ENCODE peak calls at places on chromosomes 1 and 21, in ten cellular contexts. One of them, this sample, is unnamed.

GRCh38 chr1:174999926-175000696 is at the start of gene CACYBP:
- DNase-seq in left ventricle myocardium inferior: no peak
- DNase-seq in CMK: no peak
- DNase-seq in DMS53: peak; percentile 72
- DNase-seq in breast epithelium: peak; percentile 33
- DNase-seq in neural progenitor cell: no peak
- DNase-seq in EL: no peak
- DNase-seq in glutamatergic neuron: peak; percentile 60
- DNase-seq in HT-29: peak; percentile 41
- DNase-seq in caudate nucleus: no peak
- DNase-seq in this sample: no peak

GRCh38 chr1:214187152-214187900 is 93.6 kb upstream of the SMYD2 start:
- DNase-seq in left ventricle myocardium inferior: no peak
- DNase-seq in CMK: no peak
- DNase-seq in DMS53: peak; percentile 38
- DNase-seq in breast epithelium: no peak
- DNase-seq in neural progenitor cell: peak; percentile 62
- DNase-seq in EL: no peak
- DNase-seq in glutamatergic neuron: peak; percentile 47
- DNase-seq in HT-29: no peak
- DNase-seq in caudate nucleus: no peak
- DNase-seq in this sample: peak; percentile 45

GRCh38 chr1:40625476-40626382 is 39.8 kb downstream of the RIMS3 start:
- DNase-seq in left ventricle myocardium inferior: no peak
- DNase-seq in CMK: no peak
- DNase-seq in DMS53: no peak
- DNase-seq in breast epithelium: no peak
- DNase-seq in neural progenitor cell: no peak
- DNase-seq in EL: peak; percentile 24
- DNase-seq in glutamatergic neuron: no peak
- DNase-seq in HT-29: no peak
- DNase-seq in caudate nucleus: no peak
- DNase-seq in this sample: no peak

GRCh38 chr1:31640964-31641363 is 3.7 kb downstream of the PEF1 start:
- DNase-seq in left ventricle myocardium inferior: no peak
- DNase-seq in CMK: no peak
- DNase-seq in DMS53: no peak
- DNase-seq in breast epithelium: no peak
- DNase-seq in neural progenitor cell: no peak
- DNase-seq in EL: no peak
- DNase-seq in glutamatergic neuron: no peak
- DNase-seq in HT-29: no peak
- DNase-seq in caudate nucleus: no peak
- DNase-seq in this sample: no peak

GRCh38 chr1:198892065-198892464 is 253.2 kb downstream of the PTPRC start:
- DNase-seq in left ventricle myocardium inferior: no peak
- DNase-seq in CMK: no peak
- DNase-seq in DMS53: peak; percentile 70
- DNase-seq in breast epithelium: no peak
- DNase-seq in neural progenitor cell: no peak
- DNase-seq in EL: peak; percentile 65
- DNase-seq in glutamatergic neuron: no peak
- DNase-seq in HT-29: no peak
- DNase-seq in caudate nucleus: no peak
- DNase-seq in this sample: no peak

GRCh38 chr1:1597275-1597930 is 2.5 kb downstream of the FNDC10 start:
- DNase-seq in left ventricle myocardium inferior: no peak
- DNase-seq in CMK: no peak
- DNase-seq in DMS53: peak; percentile 81
- DNase-seq in breast epithelium: no peak
- DNase-seq in neural progenitor cell: peak; percentile 52
- DNase-seq in EL: no peak
- DNase-seq in glutamatergic neuron: no peak
- DNase-seq in HT-29: peak; percentile 41
- DNase-seq in caudate nucleus: no peak
- DNase-seq in this sample: peak; percentile 77

GRCh38 chr1:243974451-243975292 is 76.4 kb upstream of the ZBTB18 start:
- DNase-seq in left ventricle myocardium inferior: no peak
- DNase-seq in CMK: no peak
- DNase-seq in DMS53: no peak
- DNase-seq in breast epithelium: no peak
- DNase-seq in neural progenitor cell: peak; percentile 52
- DNase-seq in EL: peak; percentile 13
- DNase-seq in glutamatergic neuron: peak; percentile 82
- DNase-seq in HT-29: no peak
- DNase-seq in caudate nucleus: no peak
- DNase-seq in this sample: no peak

GRCh38 chr1:201145132-201145531 is 9.1 kb downstream of the TMEM9 start:
- DNase-seq in left ventricle myocardium inferior: no peak
- DNase-seq in CMK: no peak
- DNase-seq in DMS53: no peak
- DNase-seq in breast epithelium: no peak
- DNase-seq in neural progenitor cell: no peak
- DNase-seq in EL: no peak
- DNase-seq in glutamatergic neuron: no peak
- DNase-seq in HT-29: no peak
- DNase-seq in caudate nucleus: no peak
- DNase-seq in this sample: no peak

GRCh38 chr1:204782118-204782700 is 88.5 kb upstream of the NFASC start:
- DNase-seq in left ventricle myocardium inferior: no peak
- DNase-seq in CMK: no peak
- DNase-seq in DMS53: no peak
- DNase-seq in breast epithelium: no peak
- DNase-seq in neural progenitor cell: no peak
- DNase-seq in EL: peak; percentile 82
- DNase-seq in glutamatergic neuron: no peak
- DNase-seq in HT-29: no peak
- DNase-seq in caudate nucleus: no peak
- DNase-seq in this sample: no peak

GRCh38 chr1:54017979-54018378 is at the start of gene LDLRAD1:
- DNase-seq in left ventricle myocardium inferior: no peak
- DNase-seq in CMK: no peak
- DNase-seq in DMS53: peak; percentile 98
- DNase-seq in breast epithelium: no peak
- DNase-seq in neural progenitor cell: no peak
- DNase-seq in EL: no peak
- DNase-seq in glutamatergic neuron: no peak
- DNase-seq in HT-29: peak; percentile 12
- DNase-seq in caudate nucleus: no peak
- DNase-seq in this sample: peak; percentile 51

GRCh38 chr21:35303085-35303484 is 254.0 kb upstream of the RUNX1 start:
- DNase-seq in left ventricle myocardium inferior: no peak
- DNase-seq in CMK: no peak
- DNase-seq in DMS53: peak; percentile 48
- DNase-seq in breast epithelium: no peak
- DNase-seq in neural progenitor cell: no peak
- DNase-seq in EL: peak; percentile 96
- DNase-seq in glutamatergic neuron: no peak
- DNase-seq in HT-29: no peak
- DNase-seq in caudate nucleus: no peak
- DNase-seq in this sample: no peak

GRCh38 chr1:118907466-118907865 is 80.7 kb downstream of the TBX15 start:
- DNase-seq in left ventricle myocardium inferior: no peak
- DNase-seq in CMK: no peak
- DNase-seq in DMS53: no peak
- DNase-seq in breast epithelium: no peak
- DNase-seq in neural progenitor cell: no peak
- DNase-seq in EL: no peak
- DNase-seq in glutamatergic neuron: no peak
- DNase-seq in HT-29: no peak
- DNase-seq in caudate nucleus: no peak
- DNase-seq in this sample: no peak

GRCh38 chr1:188782220-188782841 is 1695.3 kb downstream of the BRINP3 start:
- DNase-seq in left ventricle myocardium inferior: no peak
- DNase-seq in CMK: peak; percentile 29
- DNase-seq in DMS53: peak; percentile 91
- DNase-seq in breast epithelium: no peak
- DNase-seq in neural progenitor cell: peak; percentile 83
- DNase-seq in EL: peak; percentile 13
- DNase-seq in glutamatergic neuron: peak; percentile 19
- DNase-seq in HT-29: peak; percentile 67
- DNase-seq in caudate nucleus: no peak
- DNase-seq in this sample: peak; percentile 61

GRCh38 chr1:89525169-89525855 is 683 bp downstream of the LRRC8B start:
- DNase-seq in left ventricle myocardium inferior: peak; percentile 26
- DNase-seq in CMK: no peak
- DNase-seq in DMS53: peak; percentile 73
- DNase-seq in breast epithelium: peak; percentile 23
- DNase-seq in neural progenitor cell: peak; percentile 54
- DNase-seq in EL: no peak
- DNase-seq in glutamatergic neuron: peak; percentile 39
- DNase-seq in HT-29: peak; percentile 71
- DNase-seq in caudate nucleus: peak; percentile 43
- DNase-seq in this sample: no peak

GRCh38 chr1:95652423-95652958 is 418.5 kb downstream of the RWDD3 start:
- DNase-seq in left ventricle myocardium inferior: no peak
- DNase-seq in CMK: no peak
- DNase-seq in DMS53: no peak
- DNase-seq in breast epithelium: no peak
- DNase-seq in neural progenitor cell: no peak
- DNase-seq in EL: no peak
- DNase-seq in glutamatergic neuron: no peak
- DNase-seq in HT-29: no peak
- DNase-seq in caudate nucleus: no peak
- DNase-seq in this sample: no peak

GRCh38 chr1:166925791-166926483 is 49.4 kb downstream of the ILDR2 start:
- DNase-seq in left ventricle myocardium inferior: no peak
- DNase-seq in CMK: no peak
- DNase-seq in DMS53: no peak
- DNase-seq in breast epithelium: no peak
- DNase-seq in neural progenitor cell: peak; percentile 46
- DNase-seq in EL: peak; percentile 83
- DNase-seq in glutamatergic neuron: no peak
- DNase-seq in HT-29: no peak
- DNase-seq in caudate nucleus: no peak
- DNase-seq in this sample: no peak

GRCh38 chr21:46117586-46118304 is 19.8 kb downstream of the COL6A2 start:
- DNase-seq in left ventricle myocardium inferior: peak; percentile 9
- DNase-seq in CMK: no peak
- DNase-seq in DMS53: no peak
- DNase-seq in breast epithelium: no peak
- DNase-seq in neural progenitor cell: no peak
- DNase-seq in EL: no peak
- DNase-seq in glutamatergic neuron: peak; percentile 19
- DNase-seq in HT-29: no peak
- DNase-seq in caudate nucleus: no peak
- DNase-seq in this sample: peak; percentile 14

GRCh38 chr1:235023197-235024044 is 105.2 kb downstream of the TOMM20 start:
- DNase-seq in left ventricle myocardium inferior: no peak
- DNase-seq in CMK: no peak
- DNase-seq in DMS53: no peak
- DNase-seq in breast epithelium: no peak
- DNase-seq in neural progenitor cell: no peak
- DNase-seq in EL: no peak
- DNase-seq in glutamatergic neuron: no peak
- DNase-seq in HT-29: no peak
- DNase-seq in caudate nucleus: no peak
- DNase-seq in this sample: no peak

GRCh38 chr21:45634511-45635183 is 8.9 kb upstream of the PCBP3 start:
- DNase-seq in left ventricle myocardium inferior: no peak
- DNase-seq in CMK: no peak
- DNase-seq in DMS53: no peak
- DNase-seq in breast epithelium: no peak
- DNase-seq in neural progenitor cell: no peak
- DNase-seq in EL: no peak
- DNase-seq in glutamatergic neuron: no peak
- DNase-seq in HT-29: no peak
- DNase-seq in caudate nucleus: no peak
- DNase-seq in this sample: no peak

GRCh38 chr1:67590329-67590728 is 94.7 kb upstream of the GADD45A start:
- DNase-seq in left ventricle myocardium inferior: no peak
- DNase-seq in CMK: no peak
- DNase-seq in DMS53: no peak
- DNase-seq in breast epithelium: no peak
- DNase-seq in neural progenitor cell: no peak
- DNase-seq in EL: no peak
- DNase-seq in glutamatergic neuron: no peak
- DNase-seq in HT-29: no peak
- DNase-seq in caudate nucleus: no peak
- DNase-seq in this sample: no peak

GRCh38 chr1:84585803-84586202 is 11.6 kb upstream of the CTBS start:
- DNase-seq in left ventricle myocardium inferior: no peak
- DNase-seq in CMK: no peak
- DNase-seq in DMS53: no peak
- DNase-seq in breast epithelium: no peak
- DNase-seq in neural progenitor cell: no peak
- DNase-seq in EL: no peak
- DNase-seq in glutamatergic neuron: no peak
- DNase-seq in HT-29: no peak
- DNase-seq in caudate nucleus: no peak
- DNase-seq in this sample: no peak

GRCh38 chr1:53550201-53550741 is 91.1 kb downstream of the DMRTB1 start:
- DNase-seq in left ventricle myocardium inferior: peak; percentile 6
- DNase-seq in CMK: no peak
- DNase-seq in DMS53: no peak
- DNase-seq in breast epithelium: no peak
- DNase-seq in neural progenitor cell: no peak
- DNase-seq in EL: peak; percentile 41
- DNase-seq in glutamatergic neuron: peak; percentile 28
- DNase-seq in HT-29: no peak
- DNase-seq in caudate nucleus: no peak
- DNase-seq in this sample: no peak

GRCh38 chr1:231986631-231987291 is 360.2 kb downstream of the DISC1 start:
- DNase-seq in left ventricle myocardium inferior: no peak
- DNase-seq in CMK: no peak
- DNase-seq in DMS53: no peak
- DNase-seq in breast epithelium: peak; percentile 47
- DNase-seq in neural progenitor cell: peak; percentile 41
- DNase-seq in EL: no peak
- DNase-seq in glutamatergic neuron: no peak
- DNase-seq in HT-29: no peak
- DNase-seq in caudate nucleus: no peak
- DNase-seq in this sample: no peak

GRCh38 chr1:97877307-97877706 is 43.5 kb downstream of the DPYD start:
- DNase-seq in left ventricle myocardium inferior: no peak
- DNase-seq in CMK: no peak
- DNase-seq in DMS53: no peak
- DNase-seq in breast epithelium: no peak
- DNase-seq in neural progenitor cell: no peak
- DNase-seq in EL: no peak
- DNase-seq in glutamatergic neuron: no peak
- DNase-seq in HT-29: no peak
- DNase-seq in caudate nucleus: no peak
- DNase-seq in this sample: no peak

This sample was measured in H9.